ENCODE peak calls at places on chromosomes 3 and 15, in five cellular contexts. V is IMR-90, J is foreskin fibroblast, C is heart left ventricle, Y is kidney. B is an unnamed sample.
A peak's percentile ranks its signal among the peaks of the same experiment; 100 is the strongest.

GRCh38 chr3:49276475-49277356 is at the start of gene C3orf62:
- DNase-seq in V (peak; percentile 73), J (peak; percentile 93), C (peak; percentile 96), Y (peak; percentile 96), B (peak; percentile 87)

GRCh38 chr3:161264771-161265343 is 43.7 kb downstream of the NMD3 start:
- DNase-seq in V (peak; percentile 43), J (peak; percentile 58), C (no peak), Y (no peak), B (no peak)

GRCh38 chr15:26433060-26433459 is 339.8 kb downstream of the GABRB3 start:
- DNase-seq in V (no peak), J (no peak), C (no peak), Y (no peak), B (no peak)

GRCh38 chr3:156693166-156693565 is 18.8 kb downstream of the TIPARP start:
- DNase-seq in V (peak; percentile 79), J (peak; percentile 58), C (no peak), Y (no peak), B (peak; percentile 78)

GRCh38 chr3:15356186-15356585 is 23.8 kb upstream of the SH3BP5 start:
- DNase-seq in V (peak; percentile 31), J (peak; percentile 41), C (no peak), Y (no peak), B (no peak)

GRCh38 chr15:86481720-86482119 is 402.0 kb downstream of the AGBL1 start:
- DNase-seq in V (no peak), J (no peak), C (no peak), Y (no peak), B (no peak)

GRCh38 chr3:177777699-177778098 is 580.4 kb upstream of the TBL1XR1 start:
- DNase-seq in V (peak; percentile 56), J (peak; percentile 80), C (peak; percentile 52), Y (no peak), B (peak; percentile 41)

GRCh38 chr3:179921500-179921899 is 115.2 kb downstream of the PEX5L start:
- DNase-seq in V (no peak), J (no peak), C (no peak), Y (no peak), B (no peak)

GRCh38 chr15:58463815-58464697 is 32.3 kb downstream of the LIPC start:
- DNase-seq in V (peak; percentile 73), J (peak; percentile 55), C (no peak), Y (no peak), B (no peak)

GRCh38 chr3:107542665-107543064 is 19.9 kb downstream of the BBX start:
- DNase-seq in V (peak; percentile 36), J (peak; percentile 11), C (no peak), Y (no peak), B (no peak)

GRCh38 chr3:107432013-107432515 is 54.8 kb downstream of the CCDC54 start:
- DNase-seq in V (peak; percentile 10), J (peak; percentile 66), C (no peak), Y (no peak), B (no peak)

GRCh38 chr3:57112206-57112605 is 51.7 kb downstream of the SPATA12 start:
- DNase-seq in V (no peak), J (no peak), C (no peak), Y (no peak), B (no peak)

GRCh38 chr3:143226678-143227291 is 107.2 kb downstream of the CHST2 start:
- DNase-seq in V (no peak), J (no peak), C (no peak), Y (no peak), B (no peak)

GRCh38 chr15:65766422-65767263 is 25.4 kb downstream of the DENND4A start:
- DNase-seq in V (peak; percentile 80), J (no peak), C (no peak), Y (no peak), B (peak; percentile 30)

GRCh38 chr3:39346785-39347585 is 17.5 kb downstream of the CCR8 start:
- DNase-seq in V (no peak), J (no peak), C (no peak), Y (no peak), B (no peak)

GRCh38 chr3:41088882-41089281 is 110.4 kb upstream of the CTNNB1 start:
- DNase-seq in V (no peak), J (no peak), C (no peak), Y (no peak), B (no peak)

GRCh38 chr15:73078722-73079121 is 26.5 kb downstream of the NEO1 start:
- DNase-seq in V (peak; percentile 90), J (peak; percentile 80), C (no peak), Y (no peak), B (no peak)

GRCh38 chr3:72347819-72348319 is 500.4 kb downstream of the SHQ1 start:
- DNase-seq in V (no peak), J (peak; percentile 36), C (peak; percentile 89), Y (peak; percentile 94), B (peak; percentile 92)

GRCh38 chr3:137324114-137324513 is 366.3 kb downstream of the IL20RB start:
- DNase-seq in V (no peak), J (no peak), C (no peak), Y (no peak), B (no peak)

GRCh38 chr3:65811050-65811766 is 227.5 kb downstream of the MAGI1 start:
- DNase-seq in V (peak; percentile 48), J (no peak), C (no peak), Y (no peak), B (no peak)

GRCh38 chr15:70271422-70272088 is 173.8 kb upstream of the TLE3 start:
- DNase-seq in V (peak; percentile 95), J (peak; percentile 93), C (no peak), Y (no peak), B (peak; percentile 89)

GRCh38 chr3:45969152-45969551 is 25.9 kb downstream of the CXCR6 start:
- DNase-seq in V (no peak), J (no peak), C (no peak), Y (no peak), B (no peak)

GRCh38 chr15:68187559-68187958 is 17.6 kb downstream of the CALML4 start:
- DNase-seq in V (peak; percentile 88), J (peak; percentile 83), C (no peak), Y (peak; percentile 43), B (peak; percentile 67)

GRCh38 chr3:52774901-52775864 is 2.2 kb upstream of the ITIH1 start:
- DNase-seq in V (no peak), J (no peak), C (no peak), Y (peak; percentile 26), B (no peak)

GRCh38 chr3:110741891-110742290 is 329.7 kb upstream of the NECTIN3 start:
- DNase-seq in V (no peak), J (no peak), C (no peak), Y (no peak), B (no peak)

GRCh38 chr15:92796163-92796611 is 103.9 kb upstream of the CHD2 start:
- DNase-seq in V (no peak), J (no peak), C (no peak), Y (no peak), B (no peak)

GRCh38 chr15:92801774-92802464 is 98.2 kb upstream of the CHD2 start:
- DNase-seq in V (peak; percentile 94), J (peak; percentile 89), C (peak; percentile 75), Y (no peak), B (no peak)

GRCh38 chr15:92800013-92800412 is 100.1 kb upstream of the CHD2 start:
- DNase-seq in V (no peak), J (no peak), C (no peak), Y (no peak), B (no peak)

GRCh38 chr15:92801412-92801773 is 98.7 kb upstream of the CHD2 start:
- DNase-seq in V (peak; percentile 86), J (peak; percentile 75), C (no peak), Y (no peak), B (no peak)

DNA sequence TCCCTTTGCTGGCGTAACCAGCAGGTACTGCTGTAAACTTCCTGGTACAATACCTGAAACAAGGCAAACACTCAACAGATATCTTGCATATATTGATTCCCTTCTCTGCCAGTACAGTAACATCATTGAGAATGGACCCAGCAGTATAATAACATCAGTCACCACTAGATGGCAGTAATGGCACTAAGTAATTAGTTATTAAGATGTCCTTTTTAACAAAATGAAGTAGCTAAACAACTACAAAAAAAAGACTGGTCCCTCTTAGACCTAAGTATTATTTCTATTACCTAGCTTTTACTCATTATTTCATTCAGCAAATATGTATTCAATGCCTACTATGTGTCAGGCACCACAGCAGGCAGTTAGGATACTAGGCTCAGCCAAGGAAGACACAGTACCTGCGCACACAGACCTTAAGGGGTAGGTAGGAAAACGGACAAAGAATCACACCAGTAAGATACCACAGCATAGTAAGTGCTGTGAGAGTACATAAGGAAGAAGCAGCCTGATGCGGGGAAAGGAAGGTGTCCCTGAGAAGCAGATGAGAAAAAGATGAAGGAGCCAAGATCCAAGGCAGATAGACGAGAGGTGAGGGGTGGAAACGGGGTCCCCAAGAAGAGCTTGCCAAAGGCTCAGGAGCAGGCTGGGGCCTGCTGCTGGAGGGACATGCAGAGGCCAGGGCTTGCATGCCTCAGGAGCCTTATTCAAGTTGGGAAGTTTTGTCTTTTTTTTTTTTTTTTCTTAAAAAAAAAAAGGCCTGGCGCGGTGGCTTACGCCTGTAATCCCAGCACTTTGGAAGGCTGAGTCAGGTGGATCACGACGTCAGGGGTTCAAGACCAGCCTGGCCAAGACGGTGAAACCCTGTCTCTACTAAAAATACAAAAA is 102.7 kb upstream of the CHD2 start:
- DNase-seq in V (peak; percentile 81), J (peak; percentile 87), C (no peak), Y (no peak), B (peak; percentile 77)
- TF ChIP-seq CTCF in V (peak; percentile 75), J (peak; percentile 42), C (peak; percentile 74), Y (peak; percentile 74), B (peak; percentile 49)

DNA sequence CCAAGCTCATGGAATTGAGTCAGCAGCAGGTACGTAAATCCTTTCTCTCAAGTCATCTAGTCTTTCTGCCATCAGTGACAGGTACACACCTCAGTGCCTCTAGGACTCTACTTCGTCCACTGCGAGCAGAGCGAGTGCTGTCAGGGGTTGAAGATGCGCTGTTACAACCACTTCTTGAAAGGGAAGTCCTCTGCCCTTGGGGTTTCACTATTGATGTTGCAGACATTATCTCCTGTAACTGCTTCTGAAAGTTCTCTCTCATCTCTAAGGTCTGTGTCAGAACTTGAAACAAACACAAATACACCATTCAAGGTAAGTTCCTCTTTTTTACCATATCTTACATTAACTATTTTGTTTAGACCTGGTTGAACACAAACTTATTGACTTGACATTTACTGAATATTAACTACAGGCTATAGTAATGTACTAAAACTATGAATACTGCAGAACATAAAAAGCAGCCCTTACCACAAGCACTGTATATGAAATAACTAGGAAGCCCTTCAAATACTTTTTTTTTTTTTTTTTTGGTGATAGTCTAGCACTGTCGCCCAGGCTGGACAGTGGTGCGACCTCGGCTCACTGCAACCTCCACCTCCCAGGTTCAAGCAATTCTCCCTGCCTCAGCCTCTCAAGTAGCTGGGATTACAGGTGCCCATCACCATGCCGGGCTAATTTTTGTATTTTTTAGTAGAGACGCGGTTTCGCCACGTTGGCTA is 41.5 kb downstream of the TOPBP1 start:
- DNase-seq in V (no peak), J (no peak), C (no peak), Y (no peak), B (no peak)
- TF ChIP-seq CTCF in V (no peak), J (no peak), C (no peak), Y (no peak), B (no peak)

DNA sequence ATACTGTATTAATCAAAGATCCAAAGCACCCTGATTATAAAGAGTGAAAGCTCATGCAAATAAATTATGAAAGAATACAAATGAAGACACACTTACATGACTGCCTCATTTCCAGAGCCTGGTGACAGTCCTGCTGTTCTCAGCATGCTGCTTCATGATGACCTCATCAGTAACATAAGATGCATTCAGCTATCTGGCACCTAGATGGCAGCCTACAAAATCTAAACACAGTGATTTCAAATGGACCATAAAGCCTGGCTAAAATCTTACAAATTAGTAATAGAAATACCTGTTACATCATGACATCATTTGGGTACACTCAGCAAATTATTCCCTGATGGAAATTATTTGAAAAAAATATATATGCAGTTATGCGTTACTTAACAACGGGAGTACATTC is 207.0 kb downstream of the EPHA3 start:
- DNase-seq in V (peak; percentile 44), J (peak; percentile 76), C (no peak), Y (no peak), B (no peak)
- TF ChIP-seq CTCF in V (peak; percentile 18), J (peak; percentile 23), C (no peak), Y (no peak), B (no peak)

GRCh38 chr3:127475975-127476374 is 114.6 kb downstream of the TPRA1 start:
- DNase-seq in V (no peak), J (no peak), C (no peak), Y (no peak), B (no peak)
- TF ChIP-seq CTCF in V (no peak), J (no peak), C (no peak), Y (no peak), B (no peak)

B was measured in endothelial cell of umbilical vein.